ENCODE peak calls at places on chromosome 16, in four cellular contexts. K is K562, Z is GM12878, A is HepG2. N is an unnamed sample.

GRCh38 chr16:46757339-46758050 is 9.4 kb upstream of the MYLK3 start:
- DNase-seq in Z (no peak), K (peak; percentile 30), A (no peak), N (no peak)

GRCh38 chr16:68590201-68590994 is 51.3 kb downstream of the ZFP90 start:
- DNase-seq in K (peak; percentile 57), A (peak; percentile 60), Z (no peak), N (peak; percentile 94)

GRCh38 chr16:81221731-81222130 is 16.8 kb upstream of the BCO1 start:
- DNase-seq in K (no peak), Z (no peak), A (no peak), N (no peak)

GRCh38 chr16:15907863-15908478 is 19.6 kb upstream of the CEP20 start:
- DNase-seq in K (peak; percentile 91), A (peak; percentile 89), Z (peak; percentile 97), N (peak; percentile 81)

GRCh38 chr16:86578056-86578455 is 293 bp upstream of the FOXL1 start:
- DNase-seq in Z (no peak), A (no peak), K (no peak), N (no peak)

GRCh38 chr16:68848786-68849185 is 5.5 kb downstream of the TANGO6 start:
- DNase-seq in K (no peak), A (no peak), Z (no peak), N (no peak)

GRCh38 chr16:61098505-61098904 is 937.7 kb downstream of the CDH8 start:
- DNase-seq in Z (no peak), K (no peak), A (no peak), N (no peak)

GRCh38 chr16:75703341-75703740 is 2.1 kb upstream of the DUXB start:
- DNase-seq in K (no peak), Z (no peak), A (no peak), N (no peak)

GRCh38 chr16:85187886-85188285 is 75.6 kb upstream of the CIBAR2 start:
- DNase-seq in A (no peak), Z (no peak), K (no peak), N (no peak)

GRCh38 chr16:87613961-87614360 is 11.7 kb downstream of the JPH3 start:
- DNase-seq in A (no peak), Z (no peak), K (no peak), N (no peak)

GRCh38 chr16:49022351-49022963 is 259.2 kb downstream of the CBLN1 start:
- DNase-seq in Z (no peak), A (no peak), K (no peak), N (no peak)

GRCh38 chr16:81630632-81631026 is 148.5 kb upstream of the PLCG2 start:
- DNase-seq in K (no peak), Z (no peak), A (no peak), N (no peak)

GRCh38 chr16:30953511-30954124 is 3.9 kb upstream of the SETD1A start:
- DNase-seq in Z (no peak), K (peak; percentile 45), A (peak; percentile 88), N (peak; percentile 91)

GRCh38 chr16:31458073-31458834 is 1.0 kb upstream of the ARMC5 start:
- DNase-seq in K (peak; percentile 56), A (peak; percentile 95), Z (no peak), N (peak; percentile 52)

GRCh38 chr16:15513169-15513568 is 78.8 kb downstream of the BMERB1 start:
- DNase-seq in Z (no peak), K (no peak), A (no peak), N (no peak)

GRCh38 chr16:46812781-46813555 is 18.0 kb downstream of the C16orf87 start:
- DNase-seq in K (no peak), A (no peak), Z (no peak), N (no peak)

GRCh38 chr16:30142672-30143346 is 19.8 kb upstream of the MAPK3 start:
- DNase-seq in K (no peak), A (peak; percentile 61), Z (peak; percentile 30), N (no peak)

GRCh38 chr16:47143677-47144558 is at the start of gene NETO2:
- DNase-seq in K (peak; percentile 82), Z (no peak), A (peak; percentile 52), N (peak; percentile 72)

GRCh38 chr16:46789499-46790414 is 41.2 kb downstream of the C16orf87 start:
- DNase-seq in A (peak; percentile 74), K (peak; percentile 87), Z (peak; percentile 57), N (peak; percentile 86)

GRCh38 chr16:48813485-48813884 is 203.5 kb upstream of the N4BP1 start:
- DNase-seq in K (no peak), Z (no peak), A (no peak), N (no peak)

GRCh38 chr16:49023095-49023494 is 258.5 kb downstream of the CBLN1 start:
- DNase-seq in A (no peak), Z (no peak), K (no peak), N (no peak)

GRCh38 chr16:11977206-11978041 is 890 bp downstream of the SNX29 start:
- DNase-seq in K (peak; percentile 41), A (no peak), Z (no peak), N (no peak)

GRCh38 chr16:48810436-48810802 is 200.4 kb upstream of the N4BP1 start:
- DNase-seq in A (no peak), K (no peak), Z (no peak), N (no peak)

GRCh38 chr16:25109643-25110042 is 1.9 kb upstream of the LCMT1 start:
- DNase-seq in K (no peak), A (peak; percentile 74), Z (no peak), N (no peak)

GRCh38 chr16:54242199-54242598 is 44.4 kb downstream of the IRX3 start:
- DNase-seq in A (peak; percentile 53), K (peak; percentile 51), Z (no peak), N (peak; percentile 57)

GRCh38 chr16:74607310-74607966 is 524 bp upstream of the GLG1 start:
- DNase-seq in Z (no peak), A (peak; percentile 68), K (no peak), N (no peak)

GRCh38 chr16:7408700-7409340 is 76.2 kb downstream of the RBFOX1 start:
- DNase-seq in K (no peak), A (no peak), Z (no peak), N (no peak)

GRCh38 chr16:55000595-55000994 is 69.9 kb downstream of the IRX5 start:
- DNase-seq in A (no peak), K (no peak), Z (no peak), N (no peak)

GRCh38 chr16:85068746-85069145 is 41.2 kb downstream of the KIAA0513 start:
- DNase-seq in Z (no peak), K (no peak), A (no peak), N (no peak)

GRCh38 chr16:28181557-28181914 is 30.2 kb downstream of the XPO6 start:
- DNase-seq in A (peak; percentile 88), Z (no peak), K (no peak), N (no peak)

GRCh38 chr16:52316241-52316640 is 230.7 kb downstream of the TOX3 start:
- DNase-seq in K (no peak), A (no peak), Z (no peak), N (no peak)

GRCh38 chr16:3458278-3458851 is 14.9 kb downstream of the NAA60 start:
- DNase-seq in Z (no peak), A (no peak), K (no peak), N (peak; percentile 35)

GRCh38 chr16:68342620-68343019 is 31.8 kb downstream of the PRMT7 start:
- DNase-seq in A (no peak), K (no peak), Z (no peak), N (no peak)

GRCh38 chr16:81779540-81780320 is 639 bp downstream of the PLCG2 start:
- DNase-seq in Z (no peak), K (peak; percentile 39), A (no peak), N (peak; percentile 29)

GRCh38 chr16:50093607-50094570 is 28.1 kb downstream of the HEATR3 start:
- DNase-seq in K (no peak), A (no peak), Z (no peak), N (no peak)
- TF ChIP-seq CREM in K (no peak), A (no peak), Z (no peak), N (no peak)

GRCh38 chr16:1150511-1150982 is 2.4 kb upstream of the CACNA1H start:
- DNase-seq in A (peak; percentile 40), K (peak; percentile 74), Z (no peak), N (peak; percentile 57)

GRCh38 chr16:1153480-1154160 is 714 bp downstream of the CACNA1H start:
- DNase-seq in Z (no peak), A (no peak), K (peak; percentile 51), N (no peak)

GRCh38 chr16:1152651-1153259 is at the start of gene CACNA1H:
- DNase-seq in K (peak; percentile 94), A (no peak), Z (no peak), N (peak; percentile 63)

GRCh38 chr16:1151424-1152122 is 1.3 kb upstream of the CACNA1H start:
- DNase-seq in K (no peak), A (no peak), Z (no peak), N (no peak)

DNA sequence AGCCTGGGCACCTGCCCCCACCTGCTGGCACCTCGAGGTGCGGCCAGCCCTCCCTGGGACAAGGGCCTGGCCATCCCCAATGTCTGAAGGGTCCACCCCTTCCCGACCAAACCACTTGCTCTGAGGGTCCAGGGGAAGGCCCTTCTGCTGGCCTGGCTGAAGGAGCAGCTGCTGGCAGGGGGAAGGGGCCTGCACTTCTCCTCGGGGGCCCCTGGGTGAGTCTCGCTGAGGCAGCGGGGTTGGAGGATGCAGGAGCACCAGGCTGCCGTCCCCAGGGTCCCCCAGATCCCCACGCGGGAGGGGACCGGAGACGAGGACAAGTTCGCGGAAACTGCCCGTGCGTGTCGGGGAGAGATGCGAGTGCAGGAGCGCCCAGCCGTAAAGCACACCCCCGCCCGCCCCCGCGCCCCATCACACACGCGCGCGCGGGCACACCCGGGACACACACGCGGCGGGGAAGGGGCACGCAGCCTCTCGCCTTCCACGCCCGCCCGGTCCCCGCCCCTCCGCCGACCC is 725 bp upstream of the CACNA1H start:
- DNase-seq in K (no peak), Z (no peak), A (no peak), N (peak; percentile 54)
- TF ChIP-seq CREM in K (no peak), Z (no peak), A (no peak), N (no peak)

DNA sequence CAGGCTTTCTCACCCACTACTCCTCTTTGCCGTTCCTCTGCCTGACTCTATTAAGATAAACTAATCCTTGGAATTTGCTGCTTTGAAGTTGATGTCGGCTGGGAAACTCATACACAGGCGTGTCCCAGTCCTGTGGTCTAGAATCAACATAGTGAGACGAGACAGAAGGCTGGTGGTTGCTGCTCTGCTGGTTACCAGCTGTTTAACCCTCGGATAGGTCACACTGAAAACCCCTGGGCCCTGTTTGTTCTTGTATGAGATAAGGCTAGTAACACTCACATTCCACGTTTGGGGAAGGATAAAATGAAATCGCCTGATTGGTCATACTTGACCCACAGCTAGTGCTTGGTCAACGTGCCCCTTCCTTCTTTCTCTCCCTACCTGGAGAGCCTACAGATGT is 517.0 kb downstream of the CDH13 start:
- DNase-seq in K (no peak), Z (no peak), A (peak; percentile 13), N (no peak)
- TF ChIP-seq CREM in K (no peak), Z (no peak), A (no peak), N (no peak)

GRCh38 chr16:66165879-66166278 is 200.6 kb upstream of the CDH5 start:
- DNase-seq in Z (no peak), K (no peak), A (no peak), N (no peak)

GRCh38 chr16:66164581-66164980 is 201.9 kb upstream of the CDH5 start:
- DNase-seq in K (no peak), Z (no peak), A (no peak), N (no peak)

GRCh38 chr16:66159987-66160386 is 206.5 kb upstream of the CDH5 start:
- DNase-seq in A (no peak), K (no peak), Z (no peak), N (no peak)

GRCh38 chr16:66166451-66166850 is 200.0 kb upstream of the CDH5 start:
- DNase-seq in Z (no peak), K (no peak), A (peak; percentile 18), N (no peak)

GRCh38 chr16:66161942-66162341 is 204.5 kb upstream of the CDH5 start:
- DNase-seq in Z (no peak), K (no peak), A (no peak), N (no peak)
- TF ChIP-seq CREM in Z (no peak), K (no peak), A (no peak), N (no peak)

N was measured in WTC11.